ENCODE peak calls at places on chromosomes 13 and 19, in five cellular contexts. One of them, this sample, is unnamed.

GRCh38 chr13:21033224-21033855 is 28.0 kb downstream of the LATS2 start:
- DNase-seq in fibroblast of mammary gland: peak
- DNase-seq in fibroblast of pulmonary artery: peak
- DNase-seq in fibroblast of the aortic adventitia: peak
- DNase-seq in foreskin fibroblast: peak
- DNase-seq in this sample: peak

GRCh38 chr13:91904597-91904996 is 506.2 kb downstream of the GPC5 start:
- DNase-seq in fibroblast of mammary gland: no peak
- DNase-seq in fibroblast of pulmonary artery: peak
- DNase-seq in fibroblast of the aortic adventitia: no peak
- DNase-seq in foreskin fibroblast: no peak
- DNase-seq in this sample: no peak

GRCh38 chr13:41224113-41225110 is 30.0 kb upstream of the KBTBD7 start:
- DNase-seq in fibroblast of mammary gland: peak
- DNase-seq in fibroblast of pulmonary artery: peak
- DNase-seq in fibroblast of the aortic adventitia: peak
- DNase-seq in foreskin fibroblast: peak
- DNase-seq in this sample: peak

GRCh38 chr13:74990992-74991391 is 491.0 kb downstream of the TBC1D4 start:
- DNase-seq in fibroblast of mammary gland: no peak
- DNase-seq in fibroblast of pulmonary artery: no peak
- DNase-seq in fibroblast of the aortic adventitia: no peak
- DNase-seq in foreskin fibroblast: no peak
- DNase-seq in this sample: no peak

GRCh38 chr13:88183440-88183839 is 512.3 kb downstream of the SLITRK5 start:
- DNase-seq in fibroblast of mammary gland: no peak
- DNase-seq in fibroblast of pulmonary artery: no peak
- DNase-seq in fibroblast of the aortic adventitia: no peak
- DNase-seq in foreskin fibroblast: no peak
- DNase-seq in this sample: no peak

GRCh38 chr13:73162912-73163911 is 104.4 kb downstream of the KLF5 start:
- DNase-seq in fibroblast of mammary gland: no peak
- DNase-seq in fibroblast of pulmonary artery: no peak
- DNase-seq in fibroblast of the aortic adventitia: no peak
- DNase-seq in foreskin fibroblast: no peak
- DNase-seq in this sample: no peak

GRCh38 chr19:6828698-6829633 is 56.5 kb downstream of the VAV1 start:
- DNase-seq in fibroblast of mammary gland: no peak
- DNase-seq in fibroblast of pulmonary artery: no peak
- DNase-seq in fibroblast of the aortic adventitia: no peak
- DNase-seq in foreskin fibroblast: no peak
- DNase-seq in this sample: no peak

GRCh38 chr19:48868196-48868886 is at the start of gene PLEKHA4:
- DNase-seq in fibroblast of mammary gland: peak
- DNase-seq in fibroblast of pulmonary artery: peak
- DNase-seq in fibroblast of the aortic adventitia: peak
- DNase-seq in foreskin fibroblast: peak
- DNase-seq in this sample: peak

GRCh38 chr13:41561179-41561578 is 103.8 kb downstream of the RGCC start:
- DNase-seq in fibroblast of mammary gland: peak
- DNase-seq in fibroblast of pulmonary artery: peak
- DNase-seq in fibroblast of the aortic adventitia: no peak
- DNase-seq in foreskin fibroblast: peak
- DNase-seq in this sample: peak

GRCh38 chr19:35995655-35995993 is 636 bp downstream of the SDHAF1 start:
- DNase-seq in fibroblast of mammary gland: peak
- DNase-seq in fibroblast of pulmonary artery: peak
- DNase-seq in fibroblast of the aortic adventitia: peak
- DNase-seq in foreskin fibroblast: peak
- DNase-seq in this sample: peak

GRCh38 chr13:29402168-29402621 is 193.3 kb downstream of the SLC7A1 start:
- DNase-seq in fibroblast of mammary gland: peak
- DNase-seq in fibroblast of pulmonary artery: peak
- DNase-seq in fibroblast of the aortic adventitia: peak
- DNase-seq in foreskin fibroblast: no peak
- DNase-seq in this sample: peak

GRCh38 chr19:42589792-42590191 is 4.9 kb downstream of the CEACAM8 start:
- DNase-seq in fibroblast of mammary gland: no peak
- DNase-seq in fibroblast of pulmonary artery: no peak
- DNase-seq in fibroblast of the aortic adventitia: no peak
- DNase-seq in foreskin fibroblast: no peak
- DNase-seq in this sample: no peak

GRCh38 chr13:38763446-38764381 is 76.8 kb downstream of the FREM2 start:
- DNase-seq in fibroblast of mammary gland: peak
- DNase-seq in fibroblast of pulmonary artery: peak
- DNase-seq in fibroblast of the aortic adventitia: peak
- DNase-seq in foreskin fibroblast: peak
- DNase-seq in this sample: peak

GRCh38 chr13:51330741-51331140 is 8.8 kb upstream of the SERPINE3 start:
- DNase-seq in fibroblast of mammary gland: peak
- DNase-seq in fibroblast of pulmonary artery: peak
- DNase-seq in fibroblast of the aortic adventitia: peak
- DNase-seq in foreskin fibroblast: no peak
- DNase-seq in this sample: peak

GRCh38 chr13:41231786-41232185 is 31.6 kb downstream of the MTRF1 start:
- DNase-seq in fibroblast of mammary gland: peak
- DNase-seq in fibroblast of pulmonary artery: peak
- DNase-seq in fibroblast of the aortic adventitia: peak
- DNase-seq in foreskin fibroblast: peak
- DNase-seq in this sample: peak

GRCh38 chr13:74305876-74306275 is 171.7 kb upstream of the KLF12 start:
- DNase-seq in fibroblast of mammary gland: peak
- DNase-seq in fibroblast of pulmonary artery: no peak
- DNase-seq in fibroblast of the aortic adventitia: no peak
- DNase-seq in foreskin fibroblast: peak
- DNase-seq in this sample: no peak

GRCh38 chr19:43504426-43505185 is at the start of gene PHLDB3:
- DNase-seq in fibroblast of mammary gland: no peak
- DNase-seq in fibroblast of pulmonary artery: no peak
- DNase-seq in fibroblast of the aortic adventitia: no peak
- DNase-seq in foreskin fibroblast: peak
- DNase-seq in this sample: no peak

GRCh38 chr13:96966415-96967102 is 27.7 kb downstream of the OXGR1 start:
- DNase-seq in fibroblast of mammary gland: no peak
- DNase-seq in fibroblast of pulmonary artery: no peak
- DNase-seq in fibroblast of the aortic adventitia: no peak
- DNase-seq in foreskin fibroblast: no peak
- DNase-seq in this sample: no peak

GRCh38 chr13:51635137-51635878 is 51.0 kb downstream of the WDFY2 start:
- DNase-seq in fibroblast of mammary gland: no peak
- DNase-seq in fibroblast of pulmonary artery: no peak
- DNase-seq in fibroblast of the aortic adventitia: no peak
- DNase-seq in foreskin fibroblast: no peak
- DNase-seq in this sample: no peak

DNA sequence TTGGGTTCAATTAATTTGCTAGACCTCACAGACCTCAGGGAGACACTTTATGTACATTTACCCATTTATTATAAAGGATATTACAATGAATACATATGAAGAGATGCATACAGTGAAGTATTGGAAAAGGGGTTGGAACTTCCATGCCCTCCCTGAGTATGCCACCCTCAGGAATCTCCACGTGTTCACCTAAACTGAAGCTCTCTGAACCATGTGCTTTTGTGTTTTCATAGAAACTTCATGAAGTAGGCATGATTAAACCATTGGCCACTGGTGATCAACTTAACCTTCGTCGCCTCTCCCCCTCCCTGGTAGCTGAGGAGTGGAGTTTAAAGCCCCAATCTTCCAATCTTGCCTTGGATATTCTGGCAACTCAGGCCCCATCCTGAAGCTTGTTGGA is 20.3 kb downstream of the ZNF160 start:
- DNase-seq in fibroblast of mammary gland: no peak
- DNase-seq in fibroblast of pulmonary artery: no peak
- DNase-seq in fibroblast of the aortic adventitia: no peak
- DNase-seq in foreskin fibroblast: no peak
- DNase-seq in this sample: no peak
- TF ChIP-seq CTCF in fibroblast of mammary gland: no peak
- TF ChIP-seq CTCF in fibroblast of pulmonary artery: no peak
- TF ChIP-seq CTCF in fibroblast of the aortic adventitia: no peak
- TF ChIP-seq CTCF in foreskin fibroblast: no peak
- TF ChIP-seq CTCF in this sample: no peak

GRCh38 chr13:33462109-33462508 is 176.6 kb upstream of the STARD13 start:
- DNase-seq in fibroblast of mammary gland: peak
- DNase-seq in fibroblast of pulmonary artery: no peak
- DNase-seq in fibroblast of the aortic adventitia: no peak
- DNase-seq in foreskin fibroblast: no peak
- DNase-seq in this sample: no peak

GRCh38 chr13:33455291-33455690 is 169.7 kb upstream of the STARD13 start:
- DNase-seq in fibroblast of mammary gland: peak
- DNase-seq in fibroblast of pulmonary artery: no peak
- DNase-seq in fibroblast of the aortic adventitia: peak
- DNase-seq in foreskin fibroblast: peak
- DNase-seq in this sample: no peak

GRCh38 chr13:33454844-33455256 is 169.3 kb upstream of the STARD13 start:
- DNase-seq in fibroblast of mammary gland: peak
- DNase-seq in fibroblast of pulmonary artery: peak
- DNase-seq in fibroblast of the aortic adventitia: peak
- DNase-seq in foreskin fibroblast: peak
- DNase-seq in this sample: no peak

GRCh38 chr13:33464345-33464744 is 178.8 kb upstream of the STARD13 start:
- DNase-seq in fibroblast of mammary gland: no peak
- DNase-seq in fibroblast of pulmonary artery: no peak
- DNase-seq in fibroblast of the aortic adventitia: no peak
- DNase-seq in foreskin fibroblast: no peak
- DNase-seq in this sample: no peak

GRCh38 chr13:33459702-33460101 is 174.1 kb upstream of the STARD13 start:
- DNase-seq in fibroblast of mammary gland: no peak
- DNase-seq in fibroblast of pulmonary artery: no peak
- DNase-seq in fibroblast of the aortic adventitia: no peak
- DNase-seq in foreskin fibroblast: no peak
- DNase-seq in this sample: no peak
- TF ChIP-seq CTCF in fibroblast of mammary gland: no peak
- TF ChIP-seq CTCF in fibroblast of pulmonary artery: no peak
- TF ChIP-seq CTCF in fibroblast of the aortic adventitia: no peak
- TF ChIP-seq CTCF in foreskin fibroblast: no peak
- TF ChIP-seq CTCF in this sample: no peak

DNA sequence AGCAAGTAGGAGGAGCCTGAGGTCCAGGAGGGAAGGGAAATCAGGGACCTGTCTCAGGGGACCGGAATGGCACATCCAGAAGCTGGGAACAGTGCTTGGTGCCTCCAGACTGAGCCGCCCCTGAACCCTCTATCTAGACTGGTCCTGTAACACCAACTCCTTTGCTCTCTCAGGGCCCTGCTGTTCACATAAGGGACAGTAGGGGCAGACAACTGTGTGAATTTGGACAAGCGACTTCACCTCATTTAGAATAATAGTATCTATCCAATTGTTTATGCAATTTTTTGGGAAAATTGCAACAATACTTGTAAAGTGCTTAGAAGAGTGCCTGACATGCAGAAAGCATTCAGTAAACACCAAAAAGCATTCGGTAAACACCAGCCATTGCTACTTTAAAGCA is 14.0 kb downstream of the SYMPK start:
- DNase-seq in fibroblast of mammary gland: peak
- DNase-seq in fibroblast of pulmonary artery: peak
- DNase-seq in fibroblast of the aortic adventitia: peak
- DNase-seq in foreskin fibroblast: peak
- DNase-seq in this sample: no peak
- TF ChIP-seq CTCF in fibroblast of mammary gland: peak
- TF ChIP-seq CTCF in fibroblast of pulmonary artery: peak
- TF ChIP-seq CTCF in fibroblast of the aortic adventitia: peak
- TF ChIP-seq CTCF in foreskin fibroblast: peak
- TF ChIP-seq CTCF in this sample: peak

GRCh38 chr13:99176309-99177276 is 24.1 kb upstream of the UBAC2 start:
- DNase-seq in fibroblast of mammary gland: peak
- DNase-seq in fibroblast of pulmonary artery: peak
- DNase-seq in fibroblast of the aortic adventitia: peak
- DNase-seq in foreskin fibroblast: peak
- DNase-seq in this sample: peak
- TF ChIP-seq CTCF in fibroblast of mammary gland: peak
- TF ChIP-seq CTCF in fibroblast of pulmonary artery: peak
- TF ChIP-seq CTCF in fibroblast of the aortic adventitia: peak
- TF ChIP-seq CTCF in foreskin fibroblast: peak
- TF ChIP-seq CTCF in this sample: peak

DNA sequence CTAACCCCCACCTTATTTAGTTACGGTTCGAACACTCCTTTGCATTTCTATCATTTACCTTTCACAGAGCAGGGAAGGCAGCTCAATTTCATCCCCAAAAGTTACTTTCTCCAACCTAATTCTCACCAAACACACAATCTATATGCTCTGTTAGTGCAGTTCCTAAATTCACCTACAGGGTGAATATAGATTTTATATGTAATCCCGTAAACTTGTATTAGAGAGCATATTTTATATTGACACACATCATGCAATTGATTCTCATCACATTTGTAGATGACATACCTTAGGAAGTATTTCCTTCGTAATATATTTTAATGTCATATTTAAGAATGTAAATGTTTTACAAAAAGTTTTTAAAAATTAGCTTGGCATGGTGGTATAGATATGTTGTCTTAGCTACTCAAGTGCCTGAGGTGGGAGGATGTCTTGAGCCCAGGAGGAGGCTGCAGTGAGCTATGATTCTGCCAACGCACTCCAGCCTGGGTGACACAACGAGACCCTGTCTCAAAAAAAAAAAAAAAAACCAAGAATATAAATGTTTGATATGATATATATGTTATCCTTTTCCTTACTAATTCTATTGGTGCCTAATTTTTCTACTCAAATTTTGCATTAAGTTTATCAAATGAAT is 57.3 kb upstream of the TNFRSF19 start:
- DNase-seq in fibroblast of mammary gland: no peak
- DNase-seq in fibroblast of pulmonary artery: no peak
- DNase-seq in fibroblast of the aortic adventitia: no peak
- DNase-seq in foreskin fibroblast: no peak
- DNase-seq in this sample: no peak
- TF ChIP-seq CTCF in fibroblast of mammary gland: peak
- TF ChIP-seq CTCF in fibroblast of pulmonary artery: no peak
- TF ChIP-seq CTCF in fibroblast of the aortic adventitia: peak
- TF ChIP-seq CTCF in foreskin fibroblast: no peak
- TF ChIP-seq CTCF in this sample: peak

DNA sequence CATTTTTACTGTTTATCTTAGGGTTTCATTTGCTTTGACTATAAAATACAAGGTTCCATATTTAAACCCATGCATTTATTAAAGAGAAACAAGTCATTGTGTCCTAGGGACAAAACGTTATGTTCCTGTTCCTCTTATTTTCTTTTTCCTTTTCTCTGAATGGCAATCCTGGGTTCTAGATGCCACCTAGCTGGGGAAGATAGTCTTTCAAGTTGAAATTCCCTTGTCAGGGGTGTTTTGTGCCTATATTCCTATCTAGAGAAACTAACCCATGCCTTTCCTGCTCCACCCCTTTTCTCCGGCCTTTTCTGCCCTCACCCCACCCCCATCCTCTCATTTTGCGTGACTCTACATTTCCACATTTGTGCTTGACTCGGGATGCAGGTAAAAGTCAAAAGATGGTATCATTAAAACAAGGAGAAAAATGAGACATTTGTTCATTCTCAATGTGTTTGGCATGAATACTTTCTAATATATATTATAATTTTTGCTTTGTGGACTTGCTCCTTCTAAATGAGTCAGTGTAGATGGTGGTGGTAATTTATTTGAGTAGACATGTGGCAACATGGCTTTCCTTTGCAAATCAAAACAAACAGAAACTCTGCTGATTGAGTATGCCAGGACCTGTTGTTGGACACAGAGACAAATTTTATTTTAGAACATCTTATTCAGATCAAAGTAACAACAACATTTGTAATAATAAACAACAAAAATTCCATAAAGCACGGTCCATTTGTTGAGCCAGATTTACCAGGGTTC is 26.8 kb upstream of the STARD13 start:
- DNase-seq in fibroblast of mammary gland: peak
- DNase-seq in fibroblast of pulmonary artery: peak
- DNase-seq in fibroblast of the aortic adventitia: peak
- DNase-seq in foreskin fibroblast: peak
- DNase-seq in this sample: peak
- TF ChIP-seq CTCF in fibroblast of mammary gland: peak
- TF ChIP-seq CTCF in fibroblast of pulmonary artery: peak
- TF ChIP-seq CTCF in fibroblast of the aortic adventitia: peak
- TF ChIP-seq CTCF in foreskin fibroblast: peak
- TF ChIP-seq CTCF in this sample: peak